ENCODE peak calls at places on chromosomes 16 and 17, in nine cellular contexts. One of them, this sample, is unnamed.

GRCh38 chr16:35598696-35599332 is 2139.4 kb downstream of the TP53TG3F start:
- DNase-seq in tibial nerve: no peak
- DNase-seq in IMR-90: no peak
- DNase-seq in testis: no peak
- DNase-seq in sigmoid colon: no peak
- DNase-seq in stomach: no peak
- DNase-seq in A549: no peak
- DNase-seq in prostate gland: no peak
- DNase-seq in body of pancreas: no peak
- DNase-seq in this sample: no peak

GRCh38 chr16:79185681-79186080 is 414.9 kb downstream of the MAF start:
- DNase-seq in tibial nerve: no peak
- DNase-seq in IMR-90: no peak
- DNase-seq in testis: no peak
- DNase-seq in sigmoid colon: no peak
- DNase-seq in stomach: no peak
- DNase-seq in A549: no peak
- DNase-seq in prostate gland: no peak
- DNase-seq in body of pancreas: no peak
- DNase-seq in this sample: no peak

GRCh38 chr17:75352079-75352569 is 53.4 kb downstream of the GRB2 start:
- DNase-seq in tibial nerve: no peak
- DNase-seq in IMR-90: no peak
- DNase-seq in testis: no peak
- DNase-seq in sigmoid colon: no peak
- DNase-seq in stomach: peak; percentile 52
- DNase-seq in A549: no peak
- DNase-seq in prostate gland: peak; percentile 30
- DNase-seq in body of pancreas: peak; percentile 53
- DNase-seq in this sample: no peak

GRCh38 chr17:55005520-55005919 is 37.0 kb downstream of the STXBP4 start:
- DNase-seq in tibial nerve: no peak
- DNase-seq in IMR-90: peak; percentile 12
- DNase-seq in testis: no peak
- DNase-seq in sigmoid colon: no peak
- DNase-seq in stomach: no peak
- DNase-seq in A549: no peak
- DNase-seq in prostate gland: no peak
- DNase-seq in body of pancreas: no peak
- DNase-seq in this sample: no peak

GRCh38 chr17:36687736-36688135 is 86.4 kb downstream of the MRM1 start:
- DNase-seq in tibial nerve: no peak
- DNase-seq in IMR-90: no peak
- DNase-seq in testis: no peak
- DNase-seq in sigmoid colon: no peak
- DNase-seq in stomach: no peak
- DNase-seq in A549: no peak
- DNase-seq in prostate gland: no peak
- DNase-seq in body of pancreas: no peak
- DNase-seq in this sample: no peak

GRCh38 chr17:60164697-60165096 is 14.9 kb downstream of the CA4 start:
- DNase-seq in tibial nerve: no peak
- DNase-seq in IMR-90: no peak
- DNase-seq in testis: no peak
- DNase-seq in sigmoid colon: peak; percentile 18
- DNase-seq in stomach: no peak
- DNase-seq in A549: peak; percentile 4
- DNase-seq in prostate gland: no peak
- DNase-seq in body of pancreas: peak; percentile 32
- DNase-seq in this sample: no peak

GRCh38 chr17:75155191-75155601 is 884 bp upstream of the JPT1 start:
- DNase-seq in tibial nerve: no peak
- DNase-seq in IMR-90: no peak
- DNase-seq in testis: no peak
- DNase-seq in sigmoid colon: no peak
- DNase-seq in stomach: no peak
- DNase-seq in A549: no peak
- DNase-seq in prostate gland: no peak
- DNase-seq in body of pancreas: no peak
- DNase-seq in this sample: no peak

GRCh38 chr17:71828182-71828596 is 292.6 kb upstream of the SOX9 start:
- DNase-seq in tibial nerve: no peak
- DNase-seq in IMR-90: peak; percentile 2
- DNase-seq in testis: no peak
- DNase-seq in sigmoid colon: no peak
- DNase-seq in stomach: no peak
- DNase-seq in A549: no peak
- DNase-seq in prostate gland: no peak
- DNase-seq in body of pancreas: no peak
- DNase-seq in this sample: no peak

GRCh38 chr17:27577884-27578717 is 52.9 kb upstream of the LGALS9 start:
- DNase-seq in tibial nerve: no peak
- DNase-seq in IMR-90: peak; percentile 73
- DNase-seq in testis: peak; percentile 37
- DNase-seq in sigmoid colon: no peak
- DNase-seq in stomach: no peak
- DNase-seq in A549: no peak
- DNase-seq in prostate gland: no peak
- DNase-seq in body of pancreas: peak; percentile 92
- DNase-seq in this sample: no peak

GRCh38 chr17:79845601-79845949 is 6.3 kb upstream of the CBX4 start:
- DNase-seq in tibial nerve: no peak
- DNase-seq in IMR-90: no peak
- DNase-seq in testis: peak; percentile 59
- DNase-seq in sigmoid colon: no peak
- DNase-seq in stomach: no peak
- DNase-seq in A549: peak; percentile 55
- DNase-seq in prostate gland: no peak
- DNase-seq in body of pancreas: no peak
- DNase-seq in this sample: peak; percentile 47

GRCh38 chr17:11559601-11560000 is 38.7 kb upstream of the DNAH9 start:
- DNase-seq in tibial nerve: no peak
- DNase-seq in IMR-90: no peak
- DNase-seq in testis: no peak
- DNase-seq in sigmoid colon: no peak
- DNase-seq in stomach: no peak
- DNase-seq in A549: no peak
- DNase-seq in prostate gland: no peak
- DNase-seq in body of pancreas: no peak
- DNase-seq in this sample: no peak

GRCh38 chr16:11896776-11897175 is 19.0 kb downstream of the GSPT1 start:
- DNase-seq in tibial nerve: no peak
- DNase-seq in IMR-90: peak; percentile 92
- DNase-seq in testis: no peak
- DNase-seq in sigmoid colon: no peak
- DNase-seq in stomach: no peak
- DNase-seq in A549: no peak
- DNase-seq in prostate gland: no peak
- DNase-seq in body of pancreas: no peak
- DNase-seq in this sample: no peak

GRCh38 chr16:86495756-86496261 is 14.5 kb upstream of the FOXF1 start:
- DNase-seq in tibial nerve: no peak
- DNase-seq in IMR-90: no peak
- DNase-seq in testis: no peak
- DNase-seq in sigmoid colon: peak; percentile 69
- DNase-seq in stomach: no peak
- DNase-seq in A549: no peak
- DNase-seq in prostate gland: no peak
- DNase-seq in body of pancreas: no peak
- DNase-seq in this sample: no peak

GRCh38 chr17:78368348-78368747 is 8.5 kb upstream of the SOCS3 start:
- DNase-seq in tibial nerve: no peak
- DNase-seq in IMR-90: no peak
- DNase-seq in testis: no peak
- DNase-seq in sigmoid colon: no peak
- DNase-seq in stomach: no peak
- DNase-seq in A549: no peak
- DNase-seq in prostate gland: no peak
- DNase-seq in body of pancreas: no peak
- DNase-seq in this sample: no peak

DNA sequence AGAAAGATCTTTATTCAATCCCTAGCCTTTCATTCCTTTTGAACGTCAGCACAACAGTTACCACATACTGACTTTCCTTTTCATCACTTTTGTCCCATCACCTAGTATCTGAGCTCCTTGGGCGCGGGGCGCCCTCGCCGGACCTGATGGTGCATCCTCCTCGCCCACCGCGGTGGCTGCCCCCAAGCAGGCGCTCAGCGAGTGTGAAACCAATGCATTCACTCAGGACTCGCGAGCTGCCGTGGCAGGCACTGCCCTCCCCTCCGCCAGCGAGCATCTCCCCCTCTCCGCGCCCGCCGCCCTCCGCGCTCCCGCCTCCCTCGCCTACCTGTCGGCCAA is 756 bp downstream of the KLHL11 start:
- DNase-seq in tibial nerve: no peak
- DNase-seq in IMR-90: no peak
- DNase-seq in testis: peak; percentile 62
- DNase-seq in sigmoid colon: peak; percentile 83
- DNase-seq in stomach: no peak
- DNase-seq in A549: no peak
- DNase-seq in prostate gland: no peak
- DNase-seq in body of pancreas: no peak
- DNase-seq in this sample: no peak
- TF ChIP-seq POLR2A in tibial nerve: no peak
- TF ChIP-seq POLR2A in IMR-90: no peak
- TF ChIP-seq POLR2A in testis: no peak
- TF ChIP-seq POLR2A in sigmoid colon: no peak
- TF ChIP-seq POLR2A in stomach: no peak
- TF ChIP-seq POLR2A in A549: no peak
- TF ChIP-seq POLR2A in prostate gland: no peak
- TF ChIP-seq POLR2A in body of pancreas: no peak
- TF ChIP-seq POLR2A in this sample: no peak

GRCh38 chr17:42541041-42541833 is 5.2 kb downstream of the NAGLU start:
- DNase-seq in tibial nerve: no peak
- DNase-seq in IMR-90: no peak
- DNase-seq in testis: no peak
- DNase-seq in sigmoid colon: no peak
- DNase-seq in stomach: peak; percentile 48
- DNase-seq in A549: no peak
- DNase-seq in prostate gland: no peak
- DNase-seq in body of pancreas: no peak
- DNase-seq in this sample: no peak
- TF ChIP-seq POLR2A in tibial nerve: no peak
- TF ChIP-seq POLR2A in IMR-90: no peak
- TF ChIP-seq POLR2A in testis: no peak
- TF ChIP-seq POLR2A in sigmoid colon: no peak
- TF ChIP-seq POLR2A in stomach: no peak
- TF ChIP-seq POLR2A in A549: no peak
- TF ChIP-seq POLR2A in prostate gland: no peak
- TF ChIP-seq POLR2A in body of pancreas: no peak
- TF ChIP-seq POLR2A in this sample: no peak

GRCh38 chr16:49115956-49116355 is 165.7 kb downstream of the CBLN1 start:
- DNase-seq in tibial nerve: no peak
- DNase-seq in IMR-90: no peak
- DNase-seq in testis: no peak
- DNase-seq in sigmoid colon: no peak
- DNase-seq in stomach: no peak
- DNase-seq in A549: no peak
- DNase-seq in prostate gland: no peak
- DNase-seq in body of pancreas: no peak
- DNase-seq in this sample: no peak

GRCh38 chr16:49127103-49127502 is 154.5 kb downstream of the CBLN1 start:
- DNase-seq in tibial nerve: no peak
- DNase-seq in IMR-90: no peak
- DNase-seq in testis: no peak
- DNase-seq in sigmoid colon: no peak
- DNase-seq in stomach: no peak
- DNase-seq in A549: no peak
- DNase-seq in prostate gland: no peak
- DNase-seq in body of pancreas: no peak
- DNase-seq in this sample: no peak

GRCh38 chr16:49116873-49117272 is 164.8 kb downstream of the CBLN1 start:
- DNase-seq in tibial nerve: no peak
- DNase-seq in IMR-90: no peak
- DNase-seq in testis: no peak
- DNase-seq in sigmoid colon: no peak
- DNase-seq in stomach: no peak
- DNase-seq in A549: no peak
- DNase-seq in prostate gland: no peak
- DNase-seq in body of pancreas: no peak
- DNase-seq in this sample: no peak

GRCh38 chr16:49120631-49121030 is 161.0 kb downstream of the CBLN1 start:
- DNase-seq in tibial nerve: no peak
- DNase-seq in IMR-90: no peak
- DNase-seq in testis: no peak
- DNase-seq in sigmoid colon: no peak
- DNase-seq in stomach: no peak
- DNase-seq in A549: no peak
- DNase-seq in prostate gland: no peak
- DNase-seq in body of pancreas: no peak
- DNase-seq in this sample: no peak

GRCh38 chr16:49121636-49122035 is 160.0 kb downstream of the CBLN1 start:
- DNase-seq in tibial nerve: no peak
- DNase-seq in IMR-90: no peak
- DNase-seq in testis: no peak
- DNase-seq in sigmoid colon: no peak
- DNase-seq in stomach: no peak
- DNase-seq in A549: no peak
- DNase-seq in prostate gland: no peak
- DNase-seq in body of pancreas: no peak
- DNase-seq in this sample: no peak
- TF ChIP-seq POLR2A in tibial nerve: no peak
- TF ChIP-seq POLR2A in IMR-90: no peak
- TF ChIP-seq POLR2A in testis: no peak
- TF ChIP-seq POLR2A in sigmoid colon: no peak
- TF ChIP-seq POLR2A in stomach: no peak
- TF ChIP-seq POLR2A in A549: no peak
- TF ChIP-seq POLR2A in prostate gland: no peak
- TF ChIP-seq POLR2A in body of pancreas: no peak
- TF ChIP-seq POLR2A in this sample: no peak

GRCh38 chr17:82288602-82288927 is 15.1 kb upstream of the CSNK1D start:
- DNase-seq in tibial nerve: no peak
- DNase-seq in IMR-90: no peak
- DNase-seq in testis: no peak
- DNase-seq in sigmoid colon: no peak
- DNase-seq in stomach: no peak
- DNase-seq in A549: no peak
- DNase-seq in prostate gland: no peak
- DNase-seq in body of pancreas: no peak
- DNase-seq in this sample: no peak

GRCh38 chr17:82287849-82288601 is 14.5 kb upstream of the CSNK1D start:
- DNase-seq in tibial nerve: no peak
- DNase-seq in IMR-90: peak; percentile 74
- DNase-seq in testis: peak; percentile 67
- DNase-seq in sigmoid colon: peak; percentile 85
- DNase-seq in stomach: peak; percentile 90
- DNase-seq in A549: peak; percentile 85
- DNase-seq in prostate gland: peak; percentile 88
- DNase-seq in body of pancreas: peak; percentile 97
- DNase-seq in this sample: peak; percentile 66

GRCh38 chr17:82291582-82292250 is 18.2 kb upstream of the CSNK1D start:
- DNase-seq in tibial nerve: no peak
- DNase-seq in IMR-90: no peak
- DNase-seq in testis: no peak
- DNase-seq in sigmoid colon: no peak
- DNase-seq in stomach: no peak
- DNase-seq in A549: no peak
- DNase-seq in prostate gland: no peak
- DNase-seq in body of pancreas: no peak
- DNase-seq in this sample: no peak

GRCh38 chr17:82292251-82293154 is 19.0 kb upstream of the CSNK1D start:
- DNase-seq in tibial nerve: peak; percentile 94
- DNase-seq in IMR-90: peak; percentile 98
- DNase-seq in testis: peak; percentile 98
- DNase-seq in sigmoid colon: peak; percentile 99
- DNase-seq in stomach: peak; percentile 96
- DNase-seq in A549: peak; percentile 100
- DNase-seq in prostate gland: peak; percentile 96
- DNase-seq in body of pancreas: peak; percentile 99
- DNase-seq in this sample: peak; percentile 96

GRCh38 chr17:82289822-82290541 is 16.5 kb upstream of the CSNK1D start:
- DNase-seq in tibial nerve: no peak
- DNase-seq in IMR-90: no peak
- DNase-seq in testis: no peak
- DNase-seq in sigmoid colon: no peak
- DNase-seq in stomach: no peak
- DNase-seq in A549: no peak
- DNase-seq in prostate gland: no peak
- DNase-seq in body of pancreas: no peak
- DNase-seq in this sample: no peak
- TF ChIP-seq POLR2A in tibial nerve: no peak
- TF ChIP-seq POLR2A in IMR-90: no peak
- TF ChIP-seq POLR2A in testis: no peak
- TF ChIP-seq POLR2A in sigmoid colon: no peak
- TF ChIP-seq POLR2A in stomach: no peak
- TF ChIP-seq POLR2A in A549: peak; percentile 4
- TF ChIP-seq POLR2A in prostate gland: no peak
- TF ChIP-seq POLR2A in body of pancreas: no peak
- TF ChIP-seq POLR2A in this sample: no peak

This sample was measured in ovary.